ENCODE peak calls at places on chromosomes 12 and 14, in five cellular contexts. B, Y, X, A and J are unnamed samples.

GRCh38 chr14:23173039-23173438 is 10.4 kb downstream of the SLC7A8 start:
- DNase-seq in B (no peak), A (no peak), Y (no peak), X (no peak), J (no peak)

GRCh38 chr12:47026291-47026690 is 53.1 kb upstream of the PCED1B start:
- DNase-seq in B (no peak), Y (no peak), X (no peak), A (no peak), J (no peak)

GRCh38 chr12:62772556-62772955 is 162.4 kb downstream of the PPM1H start:
- DNase-seq in X (no peak), Y (no peak), A (peak), B (no peak), J (no peak)

GRCh38 chr12:122946690-122947271 is 19.5 kb downstream of the ABCB9 start:
- DNase-seq in Y (peak), X (no peak), A (peak), B (peak), J (peak)

GRCh38 chr14:93997933-93998870 is 1.1 kb downstream of the CCDC197 start:
- DNase-seq in Y (no peak), A (no peak), X (no peak), B (no peak), J (no peak)

GRCh38 chr12:67223225-67223624 is 45.9 kb upstream of the CAND1 start:
- DNase-seq in X (no peak), A (no peak), B (no peak), Y (no peak), J (no peak)

GRCh38 chr12:91766454-91766853 is 379.2 kb downstream of the BTG1 start:
- DNase-seq in Y (no peak), X (no peak), A (no peak), B (no peak), J (no peak)

GRCh38 chr12:91356405-91356804 is 173.8 kb upstream of the DCN start:
- DNase-seq in Y (no peak), B (no peak), X (no peak), A (no peak), J (no peak)

GRCh38 chr12:53733051-53733812 is 6.0 kb upstream of the CALCOCO1 start:
- DNase-seq in A (peak), X (no peak), B (no peak), Y (no peak), J (no peak)